ENCODE peak calls at places on chromosomes 4 and X, in seven cellular contexts. K is stomach, T is tibial nerve, Z is A549, G is K562, P is sigmoid colon, X is ovary. Q is an unnamed sample. For H3K9me3, the result is how much of the 10 kb centered on the place peaks cover.

GRCh38 chr4:130639871-130640270 is 1543.9 kb downstream of the C4orf33 start:
- DNase-seq in K (no peak), T (no peak), Z (no peak), G (no peak), P (no peak), X (no peak), Q (no peak)

GRCh38 chr4:84681488-84682274 is 98.8 kb downstream of the CDS1 start:
- DNase-seq in K (no peak), T (no peak), Z (no peak), G (no peak), P (no peak), X (no peak), Q (no peak)

GRCh38 chr4:78320353-78320935 is 231.1 kb upstream of the ANXA3 start:
- DNase-seq in K (no peak), T (no peak), Z (no peak), G (no peak), P (no peak), X (no peak), Q (no peak)

GRCh38 chrX:57156397-57157049 is 19.3 kb upstream of the SPIN2A start:
- DNase-seq in K (peak), T (no peak), Z (no peak), G (peak), P (no peak), X (no peak), Q (no peak)

GRCh38 chr4:64718091-64718490 is 308.8 kb upstream of the TECRL start:
- DNase-seq in K (no peak), T (no peak), Z (no peak), G (no peak), P (no peak), X (no peak), Q (no peak)

GRCh38 chrX:39613997-39614679 is 483.6 kb downstream of the BCOR start:
- DNase-seq in K (no peak), T (no peak), Z (no peak), G (no peak), P (no peak), X (no peak), Q (no peak)

GRCh38 chr4:38598489-38598888 is 65.5 kb upstream of the KLF3 start:
- DNase-seq in K (no peak), T (no peak), Z (no peak), G (no peak), P (no peak), X (no peak), Q (no peak)

GRCh38 chr4:88630756-88631155 is 38.5 kb downstream of the HERC3 start:
- DNase-seq in K (no peak), T (no peak), Z (peak), G (no peak), P (no peak), X (no peak), Q (no peak)

GRCh38 chrX:51922561-51922960 is 29.1 kb downstream of the MAGED1 start:
- DNase-seq in K (no peak), T (no peak), Z (no peak), G (no peak), P (no peak), X (no peak), Q (no peak)

GRCh38 chrX:39808471-39808917 is 289.3 kb downstream of the BCOR start:
- DNase-seq in K (no peak), T (peak), Z (no peak), G (no peak), P (no peak), X (no peak), Q (no peak)

GRCh38 chr4:40199179-40199670 is 2.4 kb downstream of the RHOH start:
- DNase-seq in K (no peak), T (no peak), Z (no peak), G (no peak), P (no peak), X (no peak), Q (no peak)

GRCh38 chrX:21295246-21295820 is 78.9 kb upstream of the CNKSR2 start:
- DNase-seq in K (no peak), T (no peak), Z (no peak), G (no peak), P (no peak), X (no peak), Q (no peak)

GRCh38 chr4:83335691-83336090 is 1.0 kb upstream of the HPSE start:
- DNase-seq in K (no peak), T (peak), Z (no peak), G (no peak), P (no peak), X (no peak), Q (no peak)

GRCh38 chr4:54784188-54784671 is 126.5 kb downstream of the KIT start:
- DNase-seq in K (peak), T (peak), Z (no peak), G (peak), P (peak), X (peak), Q (peak)

GRCh38 chr4:87009095-87009648 is 74.4 kb downstream of the AFF1 start:
- DNase-seq in K (no peak), T (no peak), Z (no peak), G (no peak), P (no peak), X (no peak), Q (no peak)

GRCh38 chrX:155070663-155070974 is 317 bp downstream of the CMC4 start:
- DNase-seq in K (no peak), T (peak), Z (peak), G (peak), P (peak), X (no peak), Q (no peak)

GRCh38 chr4:2337896-2338295 is 76.0 kb upstream of the MXD4 start:
- DNase-seq in K (peak), T (no peak), Z (no peak), G (no peak), P (peak), X (no peak), Q (peak)

GRCh38 chr4:143411527-143412480 is 75.1 kb downstream of the GAB1 start:
- DNase-seq in K (no peak), T (no peak), Z (no peak), G (no peak), P (no peak), X (no peak), Q (no peak)

GRCh38 chr4:122921971-122922876 is at the start of gene NUDT6:
- DNase-seq in K (peak), T (peak), Z (peak), G (peak), P (peak), X (peak), Q (peak)

GRCh38 chrX:134727363-134727762 is 69.1 kb upstream of the PLAC1 start:
- DNase-seq in K (no peak), T (no peak), Z (peak), G (no peak), P (no peak), X (no peak), Q (no peak)

GRCh38 chr4:95693594-95693993 is 144.8 kb upstream of the UNC5C start:
- DNase-seq in K (no peak), T (no peak), Z (no peak), G (no peak), P (no peak), X (no peak), Q (no peak)

GRCh38 chr4:137083571-137083970 is 448.7 kb downstream of the PCDH18 start:
- DNase-seq in K (no peak), T (no peak), Z (no peak), G (no peak), P (no peak), X (no peak), Q (no peak)

GRCh38 chrX:40945366-40945713 is 139.9 kb upstream of the USP9X start:
- DNase-seq in K (no peak), T (peak), Z (peak), G (no peak), P (peak), X (peak), Q (no peak)

GRCh38 chr4:144579411-144580020 is 66.4 kb upstream of the HHIP start:
- DNase-seq in K (no peak), T (no peak), Z (no peak), G (no peak), P (no peak), X (no peak), Q (no peak)

GRCh38 chrX:132861076-132861475 is 97.4 kb downstream of the HS6ST2 start:
- DNase-seq in K (no peak), T (no peak), Z (no peak), G (no peak), P (no peak), X (no peak), Q (no peak)

GRCh38 chr4:165006886-165007285 is 24.9 kb upstream of the TRIM60 start:
- DNase-seq in K (no peak), T (no peak), Z (no peak), G (no peak), P (no peak), X (no peak), Q (no peak)

GRCh38 chrX:23883737-23884354 is 23.9 kb downstream of the APOO start:
- DNase-seq in K (no peak), T (no peak), Z (peak), G (peak), P (no peak), X (no peak), Q (no peak)

GRCh38 chrX:71871367-71871766 is 39.3 kb upstream of the NHSL2 start:
- DNase-seq in K (peak), T (peak), Z (no peak), G (no peak), P (no peak), X (no peak), Q (no peak)

GRCh38 chr4:7393491-7394183 is 41.1 kb downstream of the PSAPL1 start:
- DNase-seq in K (no peak), T (no peak), Z (no peak), G (no peak), P (no peak), X (no peak), Q (no peak)

GRCh38 chr4:176548571-176548970 is 228.8 kb downstream of the SPCS3 start:
- DNase-seq in K (no peak), T (no peak), Z (no peak), G (no peak), P (no peak), X (no peak), Q (no peak)

GRCh38 chr4:70997068-70997467 is 3.6 kb downstream of the DCK start:
- DNase-seq in K (no peak), T (no peak), Z (no peak), G (no peak), P (no peak), X (no peak), Q (no peak)

GRCh38 chr4:74109894-74110605 is 11.1 kb upstream of the CXCL2 start:
- DNase-seq in K (no peak), T (no peak), Z (peak), G (no peak), P (no peak), X (no peak), Q (no peak)

GRCh38 chr4:165628572-165628971 is 244.5 kb upstream of the TLL1 start:
- DNase-seq in K (no peak), T (no peak), Z (no peak), G (no peak), P (no peak), X (no peak), Q (no peak)

GRCh38 chr4:147984065-147984777 is 252.3 kb downstream of the ARHGAP10 start:
- DNase-seq in K (no peak), T (no peak), Z (peak), G (peak), P (no peak), X (no peak), Q (no peak)

GRCh38 chr4:166662266-166662843 is 571.9 kb downstream of the SPOCK3 start:
- DNase-seq in K (no peak), T (no peak), Z (no peak), G (no peak), P (no peak), X (no peak), Q (no peak)

GRCh38 chr4:172997851-172998250 is 170.8 kb upstream of the GALNT7 start:
- DNase-seq in K (no peak), T (no peak), Z (no peak), G (no peak), P (no peak), X (no peak), Q (no peak)

GRCh38 chrX:13898084-13898483 is 81.2 kb upstream of the GPM6B start:
- DNase-seq in K (no peak), T (peak), Z (no peak), G (no peak), P (no peak), X (no peak), Q (no peak)

GRCh38 chr4:22573198-22573597 is 57.3 kb upstream of the ADGRA3 start:
- DNase-seq in K (peak), T (peak), Z (no peak), G (no peak), P (peak), X (peak), Q (no peak)

GRCh38 chr4:119656986-119657635 is 28.5 kb upstream of the PDE5A start:
- DNase-seq in K (no peak), T (no peak), Z (no peak), G (no peak), P (no peak), X (no peak), Q (no peak)

GRCh38 chr4:126890994-126891393 is 741.8 kb upstream of the INTU start:
- DNase-seq in K (no peak), T (no peak), Z (no peak), G (no peak), P (no peak), X (no peak), Q (no peak)
- TF ChIP-seq EP300 in K (no peak), T (no peak), Z (no peak), G (no peak), P (no peak), X (no peak), Q (no peak)

GRCh38 chr4:91830681-91831395 is 472.9 kb upstream of the GRID2 start:
- DNase-seq in K (no peak), T (no peak), Z (no peak), G (no peak), P (no peak), X (no peak), Q (no peak)

GRCh38 chr4:91827914-91828313 is 475.9 kb upstream of the GRID2 start:
- DNase-seq in K (no peak), T (no peak), Z (no peak), G (no peak), P (no peak), X (no peak), Q (no peak)

GRCh38 chr4:91826186-91826585 is 477.6 kb upstream of the GRID2 start:
- DNase-seq in K (no peak), T (no peak), Z (no peak), G (no peak), P (no peak), X (no peak), Q (no peak)

GRCh38 chr4:91824773-91825172 is 479.0 kb upstream of the GRID2 start:
- DNase-seq in K (no peak), T (no peak), Z (no peak), G (no peak), P (no peak), X (no peak), Q (no peak)

GRCh38 chr4:91829531-91829930 is 474.2 kb upstream of the GRID2 start:
- DNase-seq in K (no peak), T (no peak), Z (no peak), G (no peak), P (no peak), X (no peak), Q (no peak)
- H3K9me3 ChIP-seq in K (under half), T (under half), Z (under half), G (under half), P (under half), X (under half), Q (under half)

GRCh38 chrX:2784026-2784425 is 32.2 kb downstream of the XG start:
- DNase-seq in K (no peak), T (peak), Z (no peak), G (no peak), P (no peak), X (no peak), Q (no peak)

GRCh38 chrX:2781226-2781571 is 29.4 kb downstream of the XG start:
- DNase-seq in K (no peak), T (no peak), Z (no peak), G (no peak), P (no peak), X (no peak), Q (no peak)

GRCh38 chrX:2781698-2782097 is 29.9 kb downstream of the XG start:
- DNase-seq in K (no peak), T (no peak), Z (no peak), G (no peak), P (no peak), X (no peak), Q (no peak)

GRCh38 chrX:2782778-2783177 is 30.9 kb downstream of the XG start:
- DNase-seq in K (no peak), T (no peak), Z (no peak), G (no peak), P (no peak), X (no peak), Q (no peak)

GRCh38 chrX:2782171-2782570 is 30.3 kb downstream of the XG start:
- DNase-seq in K (no peak), T (no peak), Z (no peak), G (no peak), P (no peak), X (no peak), Q (no peak)
- TF ChIP-seq EP300 in K (no peak), T (no peak), Z (no peak), G (no peak), P (no peak), X (no peak), Q (no peak)

DNA sequence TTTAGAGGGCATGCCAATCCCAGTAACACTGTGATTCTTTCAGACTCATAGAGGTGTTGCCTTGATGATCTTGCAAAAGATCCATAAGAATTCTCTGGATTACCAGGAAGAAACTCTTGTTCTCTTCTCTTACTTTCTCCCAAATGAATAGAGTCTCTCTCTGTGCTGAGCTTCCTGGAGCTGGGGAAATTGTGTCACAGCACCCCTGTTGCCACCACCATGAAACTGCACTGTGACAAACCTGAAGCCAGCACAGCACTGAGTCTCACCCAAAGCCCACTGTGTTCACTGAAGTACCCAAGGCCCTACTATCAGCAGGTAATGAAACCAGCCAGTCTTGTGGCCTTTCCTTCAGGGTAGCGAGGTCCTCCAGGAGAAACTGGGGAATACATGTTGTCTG is 332.7 kb upstream of the FGF16 start:
- DNase-seq in K (no peak), T (no peak), Z (no peak), G (no peak), P (no peak), X (no peak), Q (no peak)
- H3K9me3 ChIP-seq in K (under half), T (under half), Z (under half), G (under half), P (under half), X (under half), Q (under half)

DNA sequence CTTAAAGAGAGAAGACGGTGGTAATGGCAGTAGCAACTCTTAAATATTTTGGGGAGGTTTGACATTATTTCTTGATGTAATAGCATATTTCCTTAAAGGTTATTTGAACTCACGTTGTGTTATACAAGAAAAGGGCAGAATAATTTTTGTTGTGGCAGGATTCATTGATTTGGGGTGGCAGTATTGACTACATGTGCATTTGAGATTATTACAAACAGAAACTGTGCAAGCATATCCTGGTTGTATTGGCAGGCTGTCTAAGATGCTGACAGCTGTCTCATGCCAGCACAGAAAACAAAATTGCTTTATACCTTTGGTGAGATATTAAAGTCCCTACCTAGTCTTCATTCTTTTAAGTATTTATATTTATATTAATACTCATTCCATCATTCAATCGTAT is 300.7 kb upstream of the MAGEC2 start:
- DNase-seq in K (no peak), T (no peak), Z (no peak), G (no peak), P (no peak), X (no peak), Q (no peak)
- TF ChIP-seq EP300 in K (no peak), T (no peak), Z (no peak), G (no peak), P (no peak), X (no peak), Q (no peak)

DNA sequence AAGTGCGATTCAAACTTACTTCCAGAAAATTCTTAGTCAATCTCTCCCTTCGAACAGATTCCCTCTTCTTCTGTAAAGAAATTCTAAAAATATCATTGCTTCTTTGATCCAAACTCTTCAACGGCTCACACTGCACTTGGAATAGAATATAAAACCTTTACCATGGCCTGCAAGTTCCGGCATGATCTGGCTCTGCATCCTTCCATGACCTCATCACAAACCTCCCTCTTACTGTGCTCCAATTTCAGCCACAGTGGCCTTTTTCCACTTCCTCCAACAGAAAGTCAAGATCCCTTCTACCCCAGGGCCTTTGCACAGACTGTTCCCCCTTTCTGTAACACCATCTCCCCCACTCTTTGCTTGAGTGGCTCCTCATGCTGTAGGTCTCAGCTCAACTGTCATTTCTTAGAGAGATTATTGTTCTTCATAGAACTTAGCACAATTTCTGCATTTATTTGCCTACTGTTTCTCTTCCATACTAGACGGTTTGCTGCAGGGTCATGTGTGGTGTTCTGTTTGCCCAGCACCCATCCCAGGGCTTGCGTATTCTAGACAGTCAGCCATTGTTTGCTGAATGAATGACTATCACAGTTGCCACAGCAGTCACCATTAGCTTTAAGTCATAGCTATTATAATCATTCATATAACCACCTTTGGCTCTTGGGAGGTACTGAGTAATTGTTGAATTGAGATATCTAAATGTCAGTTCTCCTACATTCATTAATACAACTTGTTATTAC is 1.9 kb upstream of the STOX2 start:
- DNase-seq in K (no peak), T (no peak), Z (no peak), G (no peak), P (no peak), X (no peak), Q (no peak)
- H3K9me3 ChIP-seq in K (under half), T (under half), Z (under half), G (under half), P (under half), X (under half), Q (under half)